ENCODE peak calls at places on chromosomes 3 and 15, in ten cellular contexts. O is stimulated activated CD4-positive, alpha-beta T cell treated with anti-CD3 and anti-CD28 coated beads, Interleukin-4, amount 100 ng/mL, for 1 hour; P is H54; A is stimulated activated CD8-positive, alpha-beta memory T cell treated with anti-CD3 and anti-CD28 coated beads, Interleukin-12 subunit alpha, Interleukin-12 subunit beta, amount 100 ng/mL, for 4 hours; N is NCI-H748 treated with DMSO at 0.1 percent for 48 hours; L is activated T-cell treated with anti-CD3 and anti-CD28 coated beads for 4 hours; M is aorta; E is progenitor cell of endocrine pancreas; K is GM12892; F is MM.1S. X is an unnamed sample.

GRCh38 chr15:65044724-65045481 is at the start of gene SLC51B:
- DNase-seq in O (no peak), P (no peak), A (no peak), N (no peak), L (no peak), M (no peak), E (no peak), K (no peak), F (no peak), X (no peak)

GRCh38 chr3:29822051-29822450 is 541.2 kb downstream of the RBMS3 start:
- DNase-seq in O (no peak), P (no peak), A (no peak), N (no peak), L (no peak), M (no peak), E (no peak), K (no peak), F (peak), X (no peak)

GRCh38 chr15:70974004-70974832 is 81.6 kb downstream of the LRRC49 start:
- DNase-seq in O (no peak), P (peak), A (no peak), N (no peak), L (no peak), M (no peak), E (no peak), K (no peak), F (peak), X (peak)

GRCh38 chr15:76196286-76196948 is 114.9 kb downstream of the ETFA start:
- DNase-seq in O (no peak), P (peak), A (no peak), N (no peak), L (no peak), M (peak), E (no peak), K (no peak), F (no peak), X (no peak)

GRCh38 chr15:58115692-58116091 is 22.5 kb upstream of the AQP9 start:
- DNase-seq in O (no peak), P (no peak), A (no peak), N (no peak), L (no peak), M (no peak), E (no peak), K (no peak), F (no peak), X (no peak)

GRCh38 chr3:2771193-2771592 is 339.0 kb downstream of the IL5RA start:
- DNase-seq in O (no peak), P (no peak), A (no peak), N (no peak), L (no peak), M (no peak), E (no peak), K (no peak), F (no peak), X (no peak)

GRCh38 chr3:77917225-77917624 is 877.3 kb downstream of the ROBO2 start:
- DNase-seq in O (no peak), P (no peak), A (no peak), N (no peak), L (no peak), M (no peak), E (no peak), K (no peak), F (no peak), X (no peak)

GRCh38 chr15:57217716-57218598 is 158.3 kb upstream of the CGNL1 start:
- DNase-seq in O (no peak), P (no peak), A (no peak), N (peak), L (no peak), M (no peak), E (no peak), K (no peak), F (no peak), X (no peak)

GRCh38 chr3:34106879-34107278 is 308.4 kb downstream of the PDCD6IP start:
- DNase-seq in O (no peak), P (no peak), A (no peak), N (peak), L (no peak), M (no peak), E (peak), K (no peak), F (peak), X (no peak)

GRCh38 chr3:63015614-63016016 is 140.4 kb upstream of the CADPS start:
- DNase-seq in O (no peak), P (no peak), A (no peak), N (no peak), L (no peak), M (no peak), E (peak), K (no peak), F (no peak), X (no peak)

GRCh38 chr3:161560006-161560637 is 63.5 kb downstream of the OTOL1 start:
- DNase-seq in O (no peak), P (no peak), A (no peak), N (peak), L (no peak), M (peak), E (peak), K (no peak), F (peak), X (no peak)

GRCh38 chr3:32175607-32176197 is 62.8 kb upstream of the CMTM8 start:
- DNase-seq in O (peak), P (peak), A (no peak), N (peak), L (peak), M (no peak), E (peak), K (no peak), F (peak), X (no peak)